ENCODE peak calls at places on chromosomes 5 and 9, in ten cellular contexts. A, Z, G, U, L, N, R, K, J and M are unnamed samples.

GRCh38 chr5:32282633-32283032 is 30.1 kb downstream of the MTMR12 start:
- DNase-seq in A (no peak), Z (no peak), G (no peak), U (no peak), L (no peak), N (no peak), R (no peak), K (no peak), J (no peak), M (no peak)

GRCh38 chr5:13910227-13910626 is 34.3 kb downstream of the DNAH5 start:
- DNase-seq in A (no peak), Z (no peak), G (no peak), U (no peak), L (no peak), N (no peak), R (no peak), K (peak), J (no peak), M (no peak)

GRCh38 chr5:176171171-176171760 is 67.0 kb upstream of the SIMC1 start:
- DNase-seq in A (no peak), Z (no peak), G (peak), U (no peak), L (no peak), N (no peak), R (no peak), K (no peak), J (no peak), M (no peak)

GRCh38 chr9:79222483-79222882 is 349.3 kb upstream of the TLE4 start:
- DNase-seq in A (no peak), Z (no peak), G (no peak), U (no peak), L (no peak), N (no peak), R (no peak), K (no peak), J (no peak), M (no peak)

GRCh38 chr5:96530901-96531300 is 97.9 kb upstream of the PCSK1 start:
- DNase-seq in A (no peak), Z (no peak), G (no peak), U (no peak), L (no peak), N (no peak), R (no peak), K (no peak), J (no peak), M (peak)

GRCh38 chr9:13962006-13962405 is 351.9 kb downstream of the NFIB start:
- DNase-seq in A (no peak), Z (no peak), G (no peak), U (no peak), L (no peak), N (no peak), R (no peak), K (no peak), J (no peak), M (no peak)

GRCh38 chr5:71925608-71926091 is 181.6 kb upstream of the MAP1B start:
- DNase-seq in A (no peak), Z (no peak), G (no peak), U (no peak), L (no peak), N (no peak), R (no peak), K (no peak), J (no peak), M (peak)

GRCh38 chr9:130193531-130194405 is 21.6 kb downstream of the NCS1 start:
- DNase-seq in A (no peak), Z (no peak), G (no peak), U (no peak), L (no peak), N (no peak), R (no peak), K (no peak), J (no peak), M (no peak)

GRCh38 chr5:139956342-139956741 is 86.8 kb downstream of the NRG2 start:
- DNase-seq in A (no peak), Z (no peak), G (no peak), U (no peak), L (no peak), N (no peak), R (no peak), K (no peak), J (no peak), M (no peak)

GRCh38 chr5:77418601-77419591 is 73.2 kb downstream of the WDR41 start:
- DNase-seq in A (peak), Z (no peak), G (no peak), U (no peak), L (no peak), N (no peak), R (no peak), K (no peak), J (no peak), M (no peak)

GRCh38 chr9:38278457-38278856 is 114.0 kb upstream of the ALDH1B1 start:
- DNase-seq in A (no peak), Z (no peak), G (no peak), U (no peak), L (peak), N (peak), R (no peak), K (no peak), J (no peak), M (peak)

GRCh38 chr5:168291961-168292782 is 727 bp downstream of the WWC1 start:
- DNase-seq in A (peak), Z (no peak), G (no peak), U (no peak), L (peak), N (no peak), R (no peak), K (peak), J (no peak), M (peak)

GRCh38 chr5:73483676-73484075 is 14.6 kb upstream of the BTF3 start:
- DNase-seq in A (no peak), Z (no peak), G (no peak), U (no peak), L (no peak), N (no peak), R (no peak), K (no peak), J (no peak), M (no peak)

GRCh38 chr5:74648835-74649286 is 8.3 kb upstream of the ENC1 start:
- DNase-seq in A (peak), Z (peak), G (peak), U (peak), L (no peak), N (no peak), R (peak), K (peak), J (no peak), M (peak)

GRCh38 chr5:139295692-139296091 is 2.2 kb downstream of the MATR3 start:
- DNase-seq in A (no peak), Z (peak), G (no peak), U (no peak), L (no peak), N (no peak), R (no peak), K (no peak), J (no peak), M (no peak)

GRCh38 chr5:150503977-150504620 is 3.8 kb upstream of the NDST1 start:
- DNase-seq in A (no peak), Z (peak), G (no peak), U (no peak), L (no peak), N (no peak), R (peak), K (no peak), J (no peak), M (peak)

GRCh38 chr5:94698189-94698588 is 79.7 kb downstream of the SLF1 start:
- DNase-seq in A (no peak), Z (no peak), G (no peak), U (no peak), L (no peak), N (no peak), R (no peak), K (no peak), J (no peak), M (no peak)

GRCh38 chr5:28726815-28727214 is 1688.4 kb upstream of the CDH9 start:
- DNase-seq in A (no peak), Z (no peak), G (no peak), U (no peak), L (no peak), N (no peak), R (no peak), K (no peak), J (no peak), M (no peak)

GRCh38 chr9:114184866-114185265 is 29.5 kb downstream of the COL27A1 start:
- DNase-seq in A (no peak), Z (no peak), G (no peak), U (no peak), L (no peak), N (no peak), R (no peak), K (no peak), J (no peak), M (no peak)

GRCh38 chr5:1763548-1763911 is 36.1 kb downstream of the MRPL36 start:
- DNase-seq in A (peak), Z (peak), G (peak), U (no peak), L (peak), N (peak), R (no peak), K (peak), J (no peak), M (peak)

GRCh38 chr5:148290271-148291195 is 21.7 kb upstream of the SPINK7 start:
- DNase-seq in A (no peak), Z (peak), G (no peak), U (no peak), L (peak), N (no peak), R (no peak), K (peak), J (no peak), M (peak)

GRCh38 chr9:125544988-125545651 is 161.9 kb downstream of the MAPKAP1 start:
- DNase-seq in A (peak), Z (no peak), G (no peak), U (no peak), L (no peak), N (no peak), R (no peak), K (peak), J (no peak), M (no peak)

GRCh38 chr5:142479854-142480253 is 155.0 kb upstream of the SPRY4 start:
- DNase-seq in A (no peak), Z (no peak), G (no peak), U (no peak), L (no peak), N (no peak), R (no peak), K (no peak), J (no peak), M (no peak)

GRCh38 chr9:127347831-127348699 is 48.9 kb upstream of the SLC2A8 start:
- DNase-seq in A (peak), Z (no peak), G (no peak), U (no peak), L (no peak), N (no peak), R (no peak), K (peak), J (no peak), M (peak)

GRCh38 chr5:123538670-123539459 is 26.9 kb downstream of the CSNK1G3 start:
- DNase-seq in A (peak), Z (no peak), G (no peak), U (no peak), L (no peak), N (no peak), R (no peak), K (peak), J (no peak), M (no peak)

GRCh38 chr9:93290495-93291434 is 106.8 kb downstream of the WNK2 start:
- DNase-seq in A (no peak), Z (no peak), G (no peak), U (peak), L (peak), N (no peak), R (no peak), K (no peak), J (no peak), M (no peak)

GRCh38 chr5:149320791-149321330 is 24.4 kb upstream of the GRPEL2 start:
- DNase-seq in A (peak), Z (peak), G (no peak), U (no peak), L (peak), N (no peak), R (peak), K (peak), J (no peak), M (peak)

GRCh38 chr9:132147331-132147730 is 14.5 kb upstream of the NTNG2 start:
- DNase-seq in A (no peak), Z (no peak), G (peak), U (no peak), L (no peak), N (no peak), R (no peak), K (no peak), J (no peak), M (no peak)